ENCODE peak calls at places on chromosome 10, in four cellular contexts. S, U, W and M are unnamed samples.
A peak's percentile ranks its signal among the peaks of the same experiment; 100 is the strongest.

GRCh38 chr10:12631216-12631615 is 281.9 kb downstream of the CAMK1D start:
- DNase-seq in S (no peak), U (no peak), W (no peak), M (no peak)

GRCh38 chr10:116674901-116675423 is 54.2 kb downstream of the PNLIPRP2 start:
- DNase-seq in S (no peak), U (no peak), W (no peak), M (no peak)

GRCh38 chr10:13559124-13559700 is 27.6 kb upstream of the PRPF18 start:
- DNase-seq in S (no peak), U (no peak), W (no peak), M (no peak)

GRCh38 chr10:43998021-43998809 is 349.5 kb upstream of the ZNF32 start:
- DNase-seq in S (no peak), U (no peak), W (no peak), M (no peak)

GRCh38 chr10:49620841-49621378 is 7.1 kb downstream of the CHAT start:
- DNase-seq in S (no peak), U (no peak), W (no peak), M (no peak)

GRCh38 chr10:14397069-14397468 is 66.3 kb upstream of the FRMD4A start:
- DNase-seq in S (no peak), U (no peak), W (no peak), M (no peak)

GRCh38 chr10:49165259-49165658 is 22.9 kb downstream of the TMEM273 start:
- DNase-seq in S (no peak), U (no peak), W (no peak), M (no peak)

GRCh38 chr10:11547111-11547625 is 64.3 kb downstream of the USP6NL start:
- DNase-seq in S (no peak), U (no peak), W (no peak), M (no peak)

GRCh38 chr10:115335366-115335765 is 242.2 kb downstream of the ATRNL1 start:
- DNase-seq in S (no peak), U (no peak), W (no peak), M (no peak)

GRCh38 chr10:99660662-99661369 is 1.5 kb downstream of the ENTPD7 start:
- DNase-seq in S (no peak), U (no peak), W (no peak), M (no peak)

GRCh38 chr10:7813481-7813880 is 4.8 kb upstream of the TAF3 start:
- DNase-seq in S (no peak), U (no peak), W (no peak), M (no peak)

GRCh38 chr10:51074238-51075028 is at the start of gene PRKG1:
- DNase-seq in S (no peak), U (peak; percentile 86), W (peak; percentile 68), M (peak; percentile 59)

GRCh38 chr10:85557077-85557476 is 809.5 kb downstream of the GRID1 start:
- DNase-seq in S (no peak), U (no peak), W (no peak), M (no peak)

GRCh38 chr10:34811968-34812514 is 3.1 kb downstream of the PARD3 start:
- DNase-seq in S (no peak), U (no peak), W (no peak), M (no peak)

GRCh38 chr10:23095966-23096813 is 811 bp downstream of the MSRB2 start:
- DNase-seq in S (peak; percentile 12), U (peak; percentile 37), W (no peak), M (peak; percentile 20)

GRCh38 chr10:31578181-31578852 is 259.3 kb downstream of the ZEB1 start:
- DNase-seq in S (no peak), U (no peak), W (no peak), M (no peak)

GRCh38 chr10:69503001-69503895 is 52.0 kb downstream of the TSPAN15 start:
- DNase-seq in S (no peak), U (no peak), W (no peak), M (no peak)

GRCh38 chr10:127522298-127522697 is 26.8 kb upstream of the NPS start:
- DNase-seq in S (no peak), U (no peak), W (no peak), M (no peak)

GRCh38 chr10:15244635-15245197 is 76.2 kb upstream of the NMT2 start:
- DNase-seq in S (no peak), U (no peak), W (no peak), M (no peak)

GRCh38 chr10:49183596-49184542 is 4.3 kb downstream of the TMEM273 start:
- DNase-seq in S (no peak), U (no peak), W (no peak), M (no peak)

GRCh38 chr10:93461807-93462178 is 20.3 kb downstream of the MYOF start:
- DNase-seq in S (no peak), U (no peak), W (no peak), M (no peak)

DNA sequence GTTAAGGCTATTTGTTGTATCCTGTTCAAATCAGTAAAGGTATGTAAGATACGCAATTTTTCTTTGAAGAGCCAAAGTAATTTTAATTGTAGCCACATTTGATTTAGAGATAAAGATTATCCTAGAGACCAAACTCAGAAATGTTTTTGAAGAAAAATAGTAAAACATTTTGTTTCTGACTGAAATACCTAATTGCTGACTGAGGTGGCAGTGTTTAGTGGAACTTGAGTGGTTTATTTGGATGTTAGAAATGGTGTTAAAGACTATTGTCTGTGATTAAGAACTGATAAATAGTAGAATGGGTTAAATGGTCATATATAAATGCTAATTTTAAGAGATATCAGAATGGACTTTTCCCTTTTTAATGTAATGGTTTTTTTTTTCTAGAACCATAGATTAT is 15.3 kb downstream of the EDRF1 start:
- DNase-seq in S (no peak), U (no peak), W (no peak), M (no peak)
- TF ChIP-seq CTCF in S (peak; percentile 1), U (peak; percentile 24), W (peak; percentile 40), M (peak; percentile 28)

DNA sequence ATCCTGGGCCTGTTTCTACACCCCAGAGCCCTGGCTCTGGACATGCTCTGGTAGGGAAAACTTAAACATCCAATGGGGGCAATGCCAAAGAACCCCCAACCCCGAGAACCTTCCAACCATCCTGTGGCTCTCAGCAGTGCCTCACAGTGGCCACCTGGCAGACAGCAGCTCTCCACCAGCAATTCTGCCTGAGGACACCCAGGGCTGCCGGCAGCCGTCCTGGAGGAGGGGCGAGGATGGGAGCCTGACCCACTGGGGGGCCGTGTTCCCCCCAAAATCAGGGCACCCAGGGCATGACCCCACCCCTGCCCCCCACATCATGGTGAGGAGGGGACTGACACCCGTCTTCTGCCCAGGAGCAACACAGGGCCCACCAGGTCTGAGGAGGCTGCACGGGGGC is 32.7 kb downstream of the DPYSL4 start:
- DNase-seq in S (no peak), U (no peak), W (no peak), M (no peak)
- TF ChIP-seq CTCF in S (peak; percentile 28), U (no peak), W (peak; percentile 18), M (peak; percentile 21)

GRCh38 chr10:123496996-123497660 is 169.0 kb upstream of the GPR26 start:
- DNase-seq in S (no peak), U (no peak), W (no peak), M (no peak)

GRCh38 chr10:123506455-123506854 is 159.7 kb upstream of the GPR26 start:
- DNase-seq in S (no peak), U (no peak), W (no peak), M (no peak)

GRCh38 chr10:123501148-123501547 is 165.0 kb upstream of the GPR26 start:
- DNase-seq in S (peak; percentile 25), U (no peak), W (no peak), M (no peak)

GRCh38 chr10:123507298-123507697 is 158.9 kb upstream of the GPR26 start:
- DNase-seq in S (peak; percentile 63), U (no peak), W (no peak), M (no peak)

DNA sequence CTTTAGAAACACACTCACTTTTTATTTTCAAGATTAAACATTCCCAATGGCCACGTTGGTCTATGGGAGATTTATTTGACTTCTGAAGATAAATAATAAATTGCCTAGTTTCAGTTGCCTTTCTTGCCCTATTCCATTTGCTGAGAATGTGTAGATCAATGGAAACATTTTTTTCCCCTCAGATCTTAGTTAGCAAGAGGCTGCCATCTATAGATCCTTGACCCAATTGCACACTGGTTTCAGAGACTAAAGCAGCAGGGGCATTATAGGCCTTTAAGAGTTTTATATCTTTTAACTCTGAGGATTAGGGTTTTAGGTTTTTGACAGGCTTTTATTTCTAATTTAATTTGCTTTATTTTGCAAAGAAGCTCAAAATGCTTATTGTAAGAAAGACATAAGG is 163.2 kb upstream of the GPR26 start:
- DNase-seq in S (peak; percentile 29), U (no peak), W (no peak), M (no peak)
- TF ChIP-seq CTCF in S (peak; percentile 37), U (peak; percentile 12), W (no peak), M (peak; percentile 34)

GRCh38 chr10:111281516-111281915 is 204.7 kb downstream of the ADRA2A start:
- DNase-seq in S (no peak), U (no peak), W (no peak), M (no peak)
- TF ChIP-seq CTCF in S (no peak), U (peak; percentile 43), W (peak; percentile 55), M (peak; percentile 54)

GRCh38 chr10:19772958-19773357 is 43.3 kb upstream of the PLXDC2 start:
- DNase-seq in S (no peak), U (no peak), W (no peak), M (no peak)

GRCh38 chr10:19762026-19762425 is 54.2 kb upstream of the PLXDC2 start:
- DNase-seq in S (no peak), U (no peak), W (no peak), M (no peak)

GRCh38 chr10:19767876-19768275 is 48.4 kb upstream of the PLXDC2 start:
- DNase-seq in S (no peak), U (no peak), W (no peak), M (no peak)
- TF ChIP-seq CTCF in S (no peak), U (no peak), W (no peak), M (no peak)